ENCODE peak calls at places on chromosomes 16 and 17, in four cellular contexts. S is Right ventricle myocardium superior, U is left ventricle myocardium superior, L is substantia nigra. N is an unnamed sample.

GRCh38 chr17:7932483-7932891 is 481 bp downstream of the CNTROB start:
- DNase-seq in U (peak; percentile 37), L (peak; percentile 18), S (no peak), N (no peak)

GRCh38 chr17:55577011-55577586 is 65.8 kb upstream of the SMIM36 start:
- DNase-seq in L (no peak), S (peak; percentile 73), U (peak; percentile 62), N (no peak)

GRCh38 chr17:76327689-76328088 is 19.6 kb upstream of the QRICH2 start:
- DNase-seq in U (no peak), L (no peak), S (no peak), N (no peak)

GRCh38 chr16:3536271-3536671 is 35.5 kb downstream of the CLUAP1 start:
- DNase-seq in S (no peak), L (no peak), U (no peak), N (no peak)

GRCh38 chr17:83121921-83122820 is 42.8 kb downstream of the METRNL start:
- DNase-seq in L (no peak), U (no peak), S (peak; percentile 32), N (no peak)

GRCh38 chr17:2851615-2852014 is 55.4 kb downstream of the RAP1GAP2 start:
- DNase-seq in L (no peak), S (no peak), U (no peak), N (no peak)

GRCh38 chr17:57085448-57086068 is 512 bp downstream of the AKAP1 start:
- DNase-seq in U (peak; percentile 79), S (peak; percentile 79), L (peak; percentile 59), N (no peak)

GRCh38 chr16:30110661-30111060 is 2.7 kb downstream of the GDPD3 start:
- DNase-seq in U (no peak), L (no peak), S (no peak), N (peak; percentile 80)

GRCh38 chr17:50049636-50050035 is 6.3 kb upstream of the ITGA3 start:
- DNase-seq in S (no peak), L (no peak), U (no peak), N (no peak)

GRCh38 chr16:80682435-80683070 is 121.8 kb downstream of the CDYL2 start:
- DNase-seq in S (no peak), U (no peak), L (no peak), N (no peak)

GRCh38 chr16:85286066-85286712 is 173.9 kb upstream of the CIBAR2 start:
- DNase-seq in L (peak; percentile 64), U (peak; percentile 81), S (peak; percentile 83), N (no peak)

GRCh38 chr17:31888124-31888523 is 13.4 kb downstream of the UTP6 start:
- DNase-seq in U (no peak), S (no peak), L (no peak), N (no peak)

GRCh38 chr16:89686520-89687091 is at the start of gene CDK10:
- DNase-seq in U (peak; percentile 91), L (peak; percentile 82), S (peak; percentile 90), N (peak; percentile 34)

GRCh38 chr17:80063815-80064585 is 27.6 kb downstream of the CCDC40 start:
- DNase-seq in L (no peak), S (peak; percentile 70), U (peak; percentile 52), N (no peak)